ENCODE peak calls at places on chromosome 7, in five cellular contexts. U is ELR, C is adipocyte, V is osteocyte, R is GF-D8. W is an unnamed sample.

GRCh38 chr7:75533926-75534325 is 41.8 kb downstream of the SPDYE5 start:
- DNase-seq in V (peak), C (no peak), R (no peak), U (no peak), W (no peak)

GRCh38 chr7:10815546-10815945 is 158.1 kb upstream of the PHF14 start:
- DNase-seq in C (no peak), V (no peak), R (no peak), U (no peak), W (no peak)

GRCh38 chr7:151757274-151757673 is 119.6 kb downstream of the PRKAG2 start:
- DNase-seq in U (peak), R (no peak), C (peak), V (no peak), W (no peak)

GRCh38 chr7:29479606-29480200 is 83.9 kb upstream of the PRR15 start:
- DNase-seq in V (no peak), R (no peak), U (no peak), C (no peak), W (no peak)

GRCh38 chr7:101560856-101561255 is 68.2 kb downstream of the MYL10 start:
- DNase-seq in C (no peak), U (no peak), V (no peak), R (no peak), W (no peak)

GRCh38 chr7:130127404-130128395 is 57.4 kb downstream of the KLHDC10 start:
- DNase-seq in R (no peak), C (peak), V (no peak), U (no peak), W (no peak)

GRCh38 chr7:153584132-153584531 is 468.1 kb upstream of the DPP6 start:
- DNase-seq in V (no peak), C (no peak), R (no peak), U (no peak), W (no peak)

GRCh38 chr7:28423919-28424514 is 11.7 kb downstream of the CREB5 start:
- DNase-seq in V (no peak), R (no peak), C (no peak), U (no peak), W (no peak)